ENCODE peak calls at places on chromosome 7, in five cellular contexts. L is MM.1S, E is AG04450, V is dorsolateral prefrontal cortex, T is colonic mucosa. W is an unnamed sample.

GRCh38 chr7:105098863-105099515 is 85.0 kb downstream of the KMT2E start:
- DNase-seq in L (no peak), V (no peak), T (no peak), E (no peak), W (no peak)

GRCh38 chr7:18534481-18534880 is 38.9 kb downstream of the HDAC9 start:
- DNase-seq in E (no peak), L (no peak), T (no peak), V (no peak), W (no peak)

GRCh38 chr7:45410893-45411292 is 163.3 kb upstream of the ADCY1 start:
- DNase-seq in E (no peak), L (peak), V (no peak), T (no peak), W (no peak)

GRCh38 chr7:23098460-23098859 is 7.1 kb upstream of the KLHL7 start:
- DNase-seq in L (no peak), V (no peak), E (no peak), T (no peak), W (no peak)

GRCh38 chr7:34107306-34107705 is 202.0 kb downstream of the BMPER start:
- DNase-seq in L (no peak), V (no peak), T (no peak), E (no peak), W (no peak)

GRCh38 chr7:14717711-14718304 is 184.7 kb downstream of the DGKB start:
- DNase-seq in E (no peak), L (no peak), T (no peak), V (no peak), W (no peak)

GRCh38 chr7:82677493-82677892 is 233.9 kb upstream of the CACNA2D1 start:
- DNase-seq in L (peak), V (no peak), E (no peak), T (no peak), W (no peak)

GRCh38 chr7:54987772-54988171 is 31.0 kb upstream of the EGFR start:
- DNase-seq in T (no peak), V (no peak), L (no peak), E (no peak), W (no peak)

GRCh38 chr7:41693150-41693997 is 9.5 kb downstream of the INHBA start:
- DNase-seq in V (no peak), L (no peak), T (no peak), E (no peak), W (no peak)

GRCh38 chr7:97215556-97215955 is 98.1 kb downstream of the SDHAF3 start:
- DNase-seq in L (no peak), V (no peak), E (no peak), T (peak), W (no peak)

GRCh38 chr7:124322561-124322960 is 289.7 kb upstream of the TMEM229A start:
- DNase-seq in E (no peak), V (no peak), L (no peak), T (no peak), W (no peak)

GRCh38 chr7:73919694-73920375 is 58.9 kb downstream of the TMEM270 start:
- DNase-seq in V (no peak), E (no peak), L (no peak), T (no peak), W (no peak)

GRCh38 chr7:55245271-55245723 is 119.8 kb upstream of the LANCL2 start:
- DNase-seq in T (peak), E (no peak), V (no peak), L (no peak), W (no peak)

GRCh38 chr7:74025745-74026144 is 2.2 kb upstream of the ELN start:
- DNase-seq in V (no peak), T (no peak), L (no peak), E (no peak), W (no peak)

GRCh38 chr7:134619627-134620331 is 26.9 kb upstream of the BPGM start:
- DNase-seq in L (no peak), T (no peak), E (peak), V (no peak), W (no peak)

GRCh38 chr7:133512560-133512959 is 259.7 kb downstream of the EXOC4 start:
- DNase-seq in E (peak), T (no peak), L (no peak), V (no peak), W (no peak)

GRCh38 chr7:46784746-46785145 is 797.2 kb downstream of the TNS3 start:
- DNase-seq in V (no peak), T (no peak), E (no peak), L (no peak), W (no peak)

GRCh38 chr7:144515430-144515829 is 111.9 kb upstream of the NOBOX start:
- DNase-seq in L (no peak), E (no peak), V (no peak), T (no peak), W (no peak)

GRCh38 chr7:144517762-144518161 is 114.3 kb upstream of the NOBOX start:
- DNase-seq in L (no peak), E (no peak), T (no peak), V (no peak), W (no peak)

GRCh38 chr7:144508702-144509101 is 105.2 kb upstream of the NOBOX start:
- DNase-seq in T (no peak), L (peak), E (no peak), V (no peak), W (no peak)

GRCh38 chr7:144516729-144517128 is 113.2 kb upstream of the NOBOX start:
- DNase-seq in V (no peak), T (no peak), L (peak), E (no peak), W (no peak)

GRCh38 chr7:144513332-144513731 is 109.8 kb upstream of the NOBOX start:
- DNase-seq in T (no peak), L (peak), E (no peak), V (no peak), W (no peak)
- TF ChIP-seq CTCF in T (no peak), L (peak), E (no peak), V (peak), W (no peak)

DNA sequence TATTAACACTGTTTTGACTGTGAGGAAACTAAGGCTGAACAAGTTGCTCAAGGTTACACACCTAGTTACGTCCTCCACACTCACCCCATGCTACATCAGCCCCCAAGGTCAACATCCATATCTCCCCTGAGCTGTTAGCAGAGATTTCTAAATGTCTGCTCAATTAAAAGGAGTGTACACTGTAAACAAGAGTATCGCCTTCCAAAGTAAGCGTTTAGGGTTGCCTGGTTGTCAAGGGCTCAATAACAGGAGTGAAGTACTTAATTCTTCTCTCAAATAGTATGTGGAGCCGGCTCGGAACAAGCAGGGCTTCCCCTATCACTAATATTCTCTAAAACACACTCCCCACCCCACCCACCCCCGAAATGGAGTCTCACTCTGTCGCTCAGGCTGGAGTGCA is 412.8 kb upstream of the GALNT17 start:
- DNase-seq in L (no peak), V (no peak), T (no peak), E (no peak), W (no peak)
- TF ChIP-seq CTCF in L (no peak), V (no peak), T (no peak), E (no peak), W (no peak)

DNA sequence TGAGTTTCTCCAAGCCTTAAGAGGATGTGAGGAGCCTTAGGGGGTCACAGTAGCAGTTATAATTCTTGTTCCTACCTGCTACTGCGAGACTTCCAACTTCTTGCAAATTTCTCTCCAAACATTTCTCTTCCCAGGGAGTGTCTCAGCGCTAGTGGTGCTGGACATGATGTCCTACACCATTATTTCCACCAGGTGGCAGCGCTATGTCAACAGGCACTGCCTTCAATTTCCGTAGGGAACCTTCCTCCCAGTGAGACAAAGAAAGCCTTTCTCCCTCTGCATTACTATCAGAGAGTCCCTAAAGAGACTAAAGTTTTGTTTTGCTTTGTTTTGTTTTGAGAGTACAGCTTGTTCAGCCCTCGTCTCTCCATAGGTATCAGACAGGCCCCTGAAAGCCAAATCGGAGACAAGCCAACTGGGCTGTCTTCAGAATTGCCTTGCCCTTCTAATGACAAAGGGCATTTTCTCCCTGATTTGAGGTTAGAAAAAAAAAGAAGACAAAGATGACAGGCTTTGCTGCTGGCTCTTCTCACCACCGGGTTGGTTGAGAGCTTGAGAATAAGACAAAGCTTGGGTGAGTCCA is 44.2 kb upstream of the GGCT start:
- DNase-seq in E (peak), V (peak), T (peak), L (peak), W (peak)
- TF ChIP-seq CTCF in E (peak), V (peak), T (peak), L (peak), W (peak)

GRCh38 chr7:30920021-30920583 is 8.4 kb downstream of the AQP1 start:
- DNase-seq in L (no peak), V (peak), T (no peak), E (no peak), W (no peak)

GRCh38 chr7:30916767-30917166 is 5.1 kb downstream of the AQP1 start:
- DNase-seq in E (no peak), T (no peak), V (no peak), L (no peak), W (no peak)

GRCh38 chr7:30917216-30917893 is 5.7 kb downstream of the AQP1 start:
- DNase-seq in T (no peak), E (no peak), V (no peak), L (no peak), W (no peak)

GRCh38 chr7:30920584-30921539 is 9.2 kb downstream of the AQP1 start:
- DNase-seq in E (no peak), V (peak), T (no peak), L (no peak), W (peak)

DNA sequence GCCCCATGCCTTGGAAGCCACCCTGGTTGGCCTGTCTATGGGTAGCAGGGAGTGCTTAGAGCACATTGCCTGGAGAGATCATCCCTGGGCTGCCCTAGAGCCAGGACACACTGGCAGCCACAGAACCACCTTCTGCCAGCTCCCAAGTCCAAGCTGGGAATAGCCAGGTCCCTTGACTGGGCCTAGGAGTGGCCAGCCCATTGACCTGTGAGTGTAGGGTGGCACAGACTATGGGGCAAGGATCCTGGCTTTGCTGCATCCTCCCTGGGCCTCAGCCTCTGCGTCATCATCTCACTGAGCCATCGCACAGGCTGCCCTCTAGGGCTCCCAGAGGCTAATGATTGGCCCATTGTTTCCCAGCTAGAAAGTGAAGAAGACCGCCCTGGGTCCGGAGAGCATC is 7.0 kb downstream of the AQP1 start:
- DNase-seq in V (peak), L (no peak), T (no peak), E (no peak), W (no peak)
- TF ChIP-seq CTCF in V (no peak), L (no peak), T (no peak), E (no peak), W (no peak)

GRCh38 chr7:13115829-13116228 is 428.4 kb downstream of the ARL4A start:
- DNase-seq in T (no peak), V (no peak), E (no peak), L (no peak), W (no peak)

GRCh38 chr7:13115157-13115772 is 427.8 kb downstream of the ARL4A start:
- DNase-seq in V (no peak), E (no peak), L (no peak), T (no peak), W (no peak)

GRCh38 chr7:13111230-13111629 is 423.8 kb downstream of the ARL4A start:
- DNase-seq in E (no peak), T (no peak), L (no peak), V (no peak), W (no peak)

DNA sequence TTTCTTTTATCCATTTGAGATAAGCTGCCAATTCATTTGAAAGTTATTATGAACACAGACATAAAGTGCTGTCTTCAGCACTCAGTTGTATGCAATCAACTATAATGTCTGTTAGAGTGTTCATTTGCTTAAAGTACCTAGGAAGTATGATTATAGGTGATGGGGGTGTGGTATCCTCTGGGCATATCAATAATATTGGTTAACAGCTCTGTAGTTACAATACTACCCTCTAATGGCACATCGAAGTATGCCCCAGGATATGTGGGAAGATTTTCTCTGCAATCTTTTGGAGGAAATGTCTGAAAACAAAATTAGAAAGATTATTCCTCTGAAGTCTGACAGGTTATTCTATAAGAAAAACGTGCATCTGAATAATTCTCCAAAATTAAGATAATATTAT is 429.7 kb downstream of the ARL4A start:
- DNase-seq in T (no peak), E (no peak), L (no peak), V (no peak), W (no peak)
- TF ChIP-seq CTCF in T (peak), E (peak), L (peak), V (peak), W (no peak)

GRCh38 chr7:158732483-158733219 is 28.0 kb upstream of the NCAPG2 start:
- DNase-seq in T (no peak), V (no peak), E (no peak), L (no peak), W (no peak)
- TF ChIP-seq CTCF in T (no peak), V (no peak), E (no peak), L (no peak), W (no peak)

GRCh38 chr7:6556196-6556595 is 4.9 kb upstream of the GRID2IP start:
- DNase-seq in L (no peak), T (no peak), V (no peak), E (no peak), W (no peak)
- TF ChIP-seq CTCF in L (peak), T (peak), V (no peak), E (no peak), W (no peak)

GRCh38 chr7:95531605-95532004 is 45.9 kb downstream of the ASB4 start:
- DNase-seq in T (no peak), V (no peak), L (no peak), E (no peak), W (no peak)
- TF ChIP-seq CTCF in T (no peak), V (no peak), L (no peak), E (no peak), W (no peak)

GRCh38 chr7:151340794-151341356 is 737 bp upstream of the NUB1 start:
- DNase-seq in L (no peak), E (no peak), V (no peak), T (no peak), W (no peak)
- TF ChIP-seq CTCF in L (no peak), E (peak), V (no peak), T (no peak), W (no peak)

GRCh38 chr7:140646931-140647647 is 6.5 kb upstream of the DENND2A start:
- DNase-seq in T (peak), E (no peak), V (peak), L (peak), W (no peak)
- TF ChIP-seq CTCF in T (peak), E (peak), V (no peak), L (peak), W (no peak)